ENCODE peak calls at places on chromosomes 1 and 21, in four cellular contexts. Y is esophagus squamous epithelium, W is thoracic aorta, U is neural progenitor cell. H is an unnamed sample.

GRCh38 chr21:15908187-15908586 is 178.4 kb downstream of the USP25 start:
- DNase-seq in Y (no peak), W (no peak), U (no peak), H (no peak)

GRCh38 chr1:40396420-40396819 is 22.9 kb downstream of the SMAP2 start:
- DNase-seq in Y (no peak), W (no peak), U (no peak), H (no peak)

GRCh38 chr1:32349211-32349708 is 13.0 kb downstream of the FAM229A start:
- DNase-seq in Y (no peak), W (no peak), U (no peak), H (no peak)

GRCh38 chr1:170357750-170358149 is 174.2 kb upstream of the GORAB start:
- DNase-seq in Y (no peak), W (no peak), U (no peak), H (no peak)

GRCh38 chr1:198270421-198270820 is 113.6 kb downstream of the NEK7 start:
- DNase-seq in Y (no peak), W (no peak), U (no peak), H (no peak)

GRCh38 chr1:113975211-113975895 is 3.9 kb upstream of the OLFML3 start:
- DNase-seq in Y (no peak), W (no peak), U (no peak), H (no peak)

GRCh38 chr1:121516279-121516967 is 331.6 kb downstream of the SRGAP2C start:
- DNase-seq in Y (no peak), W (no peak), U (no peak), H (no peak)

GRCh38 chr1:92274939-92275338 is 23.8 kb downstream of the GLMN start:
- DNase-seq in Y (no peak), W (no peak), U (no peak), H (no peak)

GRCh38 chr1:21174638-21175323 is 1.9 kb downstream of the EIF4G3 start:
- DNase-seq in Y (no peak), W (no peak), U (no peak), H (no peak)

GRCh38 chr1:21175324-21175669 is 1.4 kb downstream of the EIF4G3 start:
- DNase-seq in Y (no peak), W (no peak), U (no peak), H (no peak)

GRCh38 chr1:21175670-21176581 is 771 bp downstream of the EIF4G3 start:
- DNase-seq in Y (no peak), W (no peak), U (peak; percentile 69), H (no peak)

GRCh38 chr1:21176589-21177555 is at the start of gene EIF4G3:
- DNase-seq in Y (peak; percentile 81), W (peak; percentile 94), U (peak; percentile 99), H (peak; percentile 96)

DNA sequence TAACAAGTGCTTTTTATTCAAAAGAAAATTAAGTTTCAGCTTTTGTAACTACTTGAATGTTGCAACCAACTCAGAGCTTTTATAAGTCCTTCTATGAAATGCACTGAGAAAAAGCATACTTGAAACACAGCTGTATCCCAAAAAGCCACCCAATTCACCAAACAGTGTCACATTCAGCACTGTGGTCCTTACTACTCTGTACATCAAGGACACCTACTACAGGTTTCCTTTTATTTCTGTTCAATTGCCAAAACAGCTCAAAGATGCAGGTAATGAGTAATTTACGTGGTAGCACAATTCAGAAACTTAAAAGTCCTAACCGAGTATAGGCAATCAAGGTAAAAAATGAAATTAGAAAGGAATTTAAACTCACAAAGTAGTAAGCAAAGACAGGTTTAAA is 2.5 kb downstream of the EIF4G3 start:
- DNase-seq in Y (no peak), W (no peak), U (no peak), H (no peak)
- H3K27ac ChIP-seq in Y (peak overlapping the region; percentile 94), W (peak overlapping the region; percentile 43), U (no peak overlapping the region), H (peak overlapping the region; percentile 73)

GRCh38 chr1:4059270-4059669 is 159.2 kb upstream of the C1orf174 start:
- DNase-seq in Y (no peak), W (no peak), U (no peak), H (no peak)
- H3K27ac ChIP-seq in Y (no peak overlapping the region), W (no peak overlapping the region), U (no peak overlapping the region), H (no peak overlapping the region)

GRCh38 chr1:239031310-239031709 is 355.1 kb upstream of the CHRM3 start:
- DNase-seq in Y (no peak), W (no peak), U (no peak), H (no peak)

GRCh38 chr1:239025223-239025622 is 361.1 kb upstream of the CHRM3 start:
- DNase-seq in Y (no peak), W (no peak), U (no peak), H (no peak)

GRCh38 chr1:239025997-239026694 is 360.2 kb upstream of the CHRM3 start:
- DNase-seq in Y (no peak), W (no peak), U (no peak), H (no peak)
- H3K27ac ChIP-seq in Y (no peak overlapping the region), W (no peak overlapping the region), U (no peak overlapping the region), H (no peak overlapping the region)

GRCh38 chr21:45293214-45293725 is 5.6 kb upstream of the POFUT2 start:
- DNase-seq in Y (no peak), W (no peak), U (no peak), H (no peak)
- H3K27ac ChIP-seq in Y (peak overlapping the region; percentile 92), W (peak overlapping the region; percentile 93), U (no peak overlapping the region), H (peak overlapping the region; percentile 86)

GRCh38 chr1:216388558-216388957 is 34.7 kb downstream of the USH2A start:
- DNase-seq in Y (no peak), W (no peak), U (peak; percentile 62), H (no peak)

GRCh38 chr1:216390956-216391355 is 32.3 kb downstream of the USH2A start:
- DNase-seq in Y (no peak), W (no peak), U (no peak), H (no peak)

DNA sequence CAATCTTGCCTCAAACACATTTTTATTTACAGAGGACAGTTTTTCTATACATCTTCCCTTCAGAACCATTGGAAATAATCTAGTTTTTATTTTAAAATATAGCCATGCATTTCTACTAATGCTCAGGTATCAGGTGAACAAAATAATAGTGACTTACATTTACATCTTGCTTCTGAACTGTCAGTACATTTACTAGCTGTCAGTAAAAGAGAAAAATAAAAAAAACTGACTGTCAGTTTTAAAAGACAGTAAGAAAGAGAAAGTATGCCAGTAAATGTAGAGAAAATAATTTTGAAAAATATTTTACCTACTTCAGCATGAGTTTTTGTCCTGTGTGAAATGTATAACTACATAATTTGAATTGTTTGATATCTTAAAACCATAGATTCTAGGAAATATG is 33.5 kb downstream of the USH2A start:
- DNase-seq in Y (no peak), W (no peak), U (no peak), H (no peak)
- H3K27ac ChIP-seq in Y (no peak overlapping the region), W (no peak overlapping the region), U (no peak overlapping the region), H (no peak overlapping the region)

H was measured in caudate nucleus.